ENCODE peak calls at places on chromosomes 7 and 10, in nine cellular contexts. B is stimulated activated CD4-positive, alpha-beta T cell treated with anti-CD3 and anti-CD28 coated beads, Interleukin-15, amount 100 ng/mL, for 24 hours; P is MM.1S; V is memory B cell; I is NCI-H1417; Z is left colon; W is activated CD4-positive, alpha-beta T cell treated with anti-CD3 and anti-CD28 coated beads for 24 hours; K is fibroblast of pulmonary artery; H is hepatocyte. G is an unnamed sample.

GRCh38 chr7:27125986-27126394 is 4.6 kb downstream of the HOXA4 start:
- DNase-seq in K (no peak), V (no peak), W (no peak), Z (no peak), I (no peak), B (no peak), P (no peak), H (no peak), G (no peak)

GRCh38 chr10:125004571-125005311 is 62.8 kb downstream of the ZRANB1 start:
- DNase-seq in H (no peak), K (no peak), W (no peak), I (no peak), V (no peak), P (no peak), Z (no peak), B (no peak), G (no peak)

GRCh38 chr10:22183771-22184466 is 33.9 kb downstream of the EBLN1 start:
- DNase-seq in W (no peak), V (no peak), K (peak), H (peak), P (no peak), B (no peak), I (peak), Z (no peak), G (no peak)

GRCh38 chr10:110460111-110460809 is 37.4 kb upstream of the DUSP5 start:
- DNase-seq in H (no peak), P (peak), Z (peak), I (peak), K (no peak), V (no peak), W (peak), B (peak), G (peak)

GRCh38 chr10:100341953-100342626 is 4.9 kb upstream of the SCD start:
- DNase-seq in V (no peak), P (peak), B (peak), W (peak), Z (peak), I (peak), H (peak), K (peak), G (peak)

GRCh38 chr7:115634633-115635032 is 395.9 kb downstream of the TFEC start:
- DNase-seq in Z (no peak), B (no peak), K (peak), V (no peak), H (peak), P (no peak), W (no peak), I (peak), G (no peak)

GRCh38 chr10:107834706-107835105 is 670.2 kb upstream of the SORCS1 start:
- DNase-seq in H (no peak), P (no peak), K (no peak), B (no peak), I (no peak), W (no peak), V (no peak), Z (no peak), G (no peak)

GRCh38 chr7:105830405-105831218 is 45.8 kb downstream of the ATXN7L1 start:
- DNase-seq in Z (no peak), H (peak), B (no peak), K (peak), I (no peak), V (no peak), P (no peak), W (no peak), G (no peak)